ENCODE peak calls at places on chromosomes 4 and X, in five cellular contexts. One of them, this sample, is unnamed.

GRCh38 chr4:106287353-106287969 is 28.5 kb downstream of the TBCK start:
- DNase-seq in H1: no peak
- DNase-seq in HepG2: peak
- DNase-seq in GM12878: no peak
- DNase-seq in A549: peak
- DNase-seq in this sample: no peak

GRCh38 chr4:128675083-128675482 is 134.4 kb upstream of the JADE1 start:
- DNase-seq in H1: no peak
- DNase-seq in HepG2: no peak
- DNase-seq in GM12878: peak
- DNase-seq in A549: no peak
- DNase-seq in this sample: no peak

GRCh38 chrX:101759000-101759399 is 99.3 kb upstream of the ARMCX2 start:
- DNase-seq in H1: peak
- DNase-seq in HepG2: peak
- DNase-seq in GM12878: no peak
- DNase-seq in A549: peak
- DNase-seq in this sample: peak

GRCh38 chrX:17464196-17464595 is 89.2 kb downstream of the NHS start:
- DNase-seq in H1: no peak
- DNase-seq in HepG2: no peak
- DNase-seq in GM12878: no peak
- DNase-seq in A549: peak
- DNase-seq in this sample: no peak

GRCh38 chr4:86036729-86037128 is 323.1 kb downstream of the MAPK10 start:
- DNase-seq in H1: no peak
- DNase-seq in HepG2: no peak
- DNase-seq in GM12878: no peak
- DNase-seq in A549: no peak
- DNase-seq in this sample: no peak

GRCh38 chrX:54066841-54067240 is 22.6 kb upstream of the PHF8 start:
- DNase-seq in H1: no peak
- DNase-seq in HepG2: no peak
- DNase-seq in GM12878: no peak
- DNase-seq in A549: no peak
- DNase-seq in this sample: no peak

GRCh38 chrX:3520987-3521875 is 174.8 kb upstream of the MXRA5 start:
- DNase-seq in H1: no peak
- DNase-seq in HepG2: no peak
- DNase-seq in GM12878: no peak
- DNase-seq in A549: no peak
- DNase-seq in this sample: no peak

GRCh38 chr4:25767877-25768475 is 94.8 kb downstream of the SEL1L3 start:
- DNase-seq in H1: peak
- DNase-seq in HepG2: peak
- DNase-seq in GM12878: no peak
- DNase-seq in A549: peak
- DNase-seq in this sample: peak

GRCh38 chr4:10173754-10174749 is 57.5 kb upstream of the WDR1 start:
- DNase-seq in H1: no peak
- DNase-seq in HepG2: no peak
- DNase-seq in GM12878: no peak
- DNase-seq in A549: no peak
- DNase-seq in this sample: no peak

GRCh38 chr4:73388887-73389286 is 15.2 kb upstream of the ALB start:
- DNase-seq in H1: no peak
- DNase-seq in HepG2: peak
- DNase-seq in GM12878: no peak
- DNase-seq in A549: no peak
- DNase-seq in this sample: no peak

GRCh38 chrX:109719262-109719661 is 13.8 kb downstream of the ACSL4 start:
- DNase-seq in H1: no peak
- DNase-seq in HepG2: no peak
- DNase-seq in GM12878: no peak
- DNase-seq in A549: no peak
- DNase-seq in this sample: no peak

GRCh38 chr4:159077702-159078495 is 25.0 kb upstream of the RAPGEF2 start:
- DNase-seq in H1: no peak
- DNase-seq in HepG2: peak
- DNase-seq in GM12878: peak
- DNase-seq in A549: no peak
- DNase-seq in this sample: no peak

GRCh38 chr4:118740869-118741268 is 55.7 kb downstream of the METTL14 start:
- DNase-seq in H1: no peak
- DNase-seq in HepG2: no peak
- DNase-seq in GM12878: no peak
- DNase-seq in A549: no peak
- DNase-seq in this sample: no peak

GRCh38 chrX:126027229-126027628 is 138.9 kb downstream of the DCAF12L2 start:
- DNase-seq in H1: no peak
- DNase-seq in HepG2: no peak
- DNase-seq in GM12878: no peak
- DNase-seq in A549: no peak
- DNase-seq in this sample: no peak

GRCh38 chr4:112944006-112944405 is 105.4 kb upstream of the ANK2 start:
- DNase-seq in H1: no peak
- DNase-seq in HepG2: no peak
- DNase-seq in GM12878: no peak
- DNase-seq in A549: no peak
- DNase-seq in this sample: no peak

GRCh38 chrX:35665311-35665710 is 132.8 kb upstream of the MAGEB16 start:
- DNase-seq in H1: no peak
- DNase-seq in HepG2: no peak
- DNase-seq in GM12878: no peak
- DNase-seq in A549: no peak
- DNase-seq in this sample: no peak

GRCh38 chr4:73433140-73433539 is 2.9 kb upstream of the AFP start:
- DNase-seq in H1: no peak
- DNase-seq in HepG2: no peak
- DNase-seq in GM12878: no peak
- DNase-seq in A549: no peak
- DNase-seq in this sample: no peak

GRCh38 chr4:141548791-141549190 is 87.6 kb upstream of the IL15 start:
- DNase-seq in H1: no peak
- DNase-seq in HepG2: no peak
- DNase-seq in GM12878: no peak
- DNase-seq in A549: no peak
- DNase-seq in this sample: no peak

GRCh38 chrX:119181491-119181890 is 53.9 kb upstream of the KIAA1210 start:
- DNase-seq in H1: no peak
- DNase-seq in HepG2: peak
- DNase-seq in GM12878: no peak
- DNase-seq in A549: peak
- DNase-seq in this sample: no peak

GRCh38 chr4:68906238-68907137 is 45.1 kb downstream of the UGT2A3 start:
- DNase-seq in H1: no peak
- DNase-seq in HepG2: no peak
- DNase-seq in GM12878: no peak
- DNase-seq in A549: no peak
- DNase-seq in this sample: no peak

GRCh38 chr4:128604840-128605239 is 204.7 kb upstream of the JADE1 start:
- DNase-seq in H1: no peak
- DNase-seq in HepG2: no peak
- DNase-seq in GM12878: no peak
- DNase-seq in A549: no peak
- DNase-seq in this sample: no peak

GRCh38 chr4:118776166-118776954 is 59.6 kb downstream of the SEC24D start:
- DNase-seq in H1: no peak
- DNase-seq in HepG2: no peak
- DNase-seq in GM12878: no peak
- DNase-seq in A549: no peak
- DNase-seq in this sample: no peak

GRCh38 chrX:63686878-63687714 is 97.9 kb downstream of the ARHGEF9 start:
- DNase-seq in H1: peak
- DNase-seq in HepG2: peak
- DNase-seq in GM12878: peak
- DNase-seq in A549: peak
- DNase-seq in this sample: peak

GRCh38 chr4:181998588-181998987 is 244.6 kb upstream of the TENM3 start:
- DNase-seq in H1: no peak
- DNase-seq in HepG2: no peak
- DNase-seq in GM12878: no peak
- DNase-seq in A549: no peak
- DNase-seq in this sample: no peak

GRCh38 chr4:141307241-141307689 is 86.6 kb downstream of the ZNF330 start:
- DNase-seq in H1: no peak
- DNase-seq in HepG2: peak
- DNase-seq in GM12878: peak
- DNase-seq in A549: peak
- DNase-seq in this sample: peak

GRCh38 chr4:158129649-158130048 is 43.2 kb downstream of the GASK1B start:
- DNase-seq in H1: no peak
- DNase-seq in HepG2: no peak
- DNase-seq in GM12878: no peak
- DNase-seq in A549: no peak
- DNase-seq in this sample: no peak

GRCh38 chr4:137705171-137705783 is 173.0 kb upstream of the PCDH18 start:
- DNase-seq in H1: no peak
- DNase-seq in HepG2: no peak
- DNase-seq in GM12878: no peak
- DNase-seq in A549: no peak
- DNase-seq in this sample: no peak

GRCh38 chr4:5212255-5213032 is 161.2 kb downstream of the STK32B start:
- DNase-seq in H1: no peak
- DNase-seq in HepG2: no peak
- DNase-seq in GM12878: no peak
- DNase-seq in A549: no peak
- DNase-seq in this sample: no peak

GRCh38 chr4:87896020-87896621 is 63.4 kb downstream of the MEPE start:
- DNase-seq in H1: peak
- DNase-seq in HepG2: peak
- DNase-seq in GM12878: no peak
- DNase-seq in A549: peak
- DNase-seq in this sample: no peak

GRCh38 chr4:83362492-83363329 is 28.1 kb upstream of the HPSE start:
- DNase-seq in H1: no peak
- DNase-seq in HepG2: peak
- DNase-seq in GM12878: no peak
- DNase-seq in A549: peak
- DNase-seq in this sample: peak

GRCh38 chr4:156280726-156281125 is 327.1 kb upstream of the CTSO start:
- DNase-seq in H1: no peak
- DNase-seq in HepG2: no peak
- DNase-seq in GM12878: no peak
- DNase-seq in A549: no peak
- DNase-seq in this sample: no peak

GRCh38 chrX:34918856-34919255 is 23.7 kb upstream of the FAM47B start:
- DNase-seq in H1: no peak
- DNase-seq in HepG2: peak
- DNase-seq in GM12878: no peak
- DNase-seq in A549: peak
- DNase-seq in this sample: no peak

GRCh38 chr4:111404673-111405072 is 740.6 kb upstream of the FAM241A start:
- DNase-seq in H1: no peak
- DNase-seq in HepG2: no peak
- DNase-seq in GM12878: no peak
- DNase-seq in A549: no peak
- DNase-seq in this sample: no peak

GRCh38 chr4:184824776-184825393 is 883 bp downstream of the ACSL1 start:
- DNase-seq in H1: no peak
- DNase-seq in HepG2: no peak
- DNase-seq in GM12878: no peak
- DNase-seq in A549: no peak
- DNase-seq in this sample: no peak

GRCh38 chrX:39439910-39440733 is 638.9 kb downstream of the MID1IP1 start:
- DNase-seq in H1: no peak
- DNase-seq in HepG2: no peak
- DNase-seq in GM12878: peak
- DNase-seq in A549: no peak
- DNase-seq in this sample: no peak

GRCh38 chr4:75639124-75639695 is 8.9 kb upstream of the CDKL2 start:
- DNase-seq in H1: no peak
- DNase-seq in HepG2: no peak
- DNase-seq in GM12878: no peak
- DNase-seq in A549: no peak
- DNase-seq in this sample: no peak

GRCh38 chrX:23898412-23898959 is 9.3 kb downstream of the APOO start:
- DNase-seq in H1: no peak
- DNase-seq in HepG2: no peak
- DNase-seq in GM12878: no peak
- DNase-seq in A549: peak
- DNase-seq in this sample: no peak

GRCh38 chrX:1281511-1281910 is 12.9 kb downstream of the CSF2RA start:
- DNase-seq in H1: no peak
- DNase-seq in HepG2: no peak
- DNase-seq in GM12878: no peak
- DNase-seq in A549: peak
- DNase-seq in this sample: no peak

GRCh38 chrX:22527302-22527701 is 254.6 kb downstream of the CBLL2 start:
- DNase-seq in H1: no peak
- DNase-seq in HepG2: no peak
- DNase-seq in GM12878: peak
- DNase-seq in A549: no peak
- DNase-seq in this sample: no peak

GRCh38 chrX:22526339-22526738 is 253.6 kb downstream of the CBLL2 start:
- DNase-seq in H1: no peak
- DNase-seq in HepG2: no peak
- DNase-seq in GM12878: peak
- DNase-seq in A549: peak
- DNase-seq in this sample: no peak
- TF ChIP-seq KDM1A in H1: no peak
- TF ChIP-seq KDM1A in HepG2: no peak
- TF ChIP-seq KDM1A in GM12878: no peak
- TF ChIP-seq KDM1A in A549: no peak
- TF ChIP-seq KDM1A in this sample: no peak

DNA sequence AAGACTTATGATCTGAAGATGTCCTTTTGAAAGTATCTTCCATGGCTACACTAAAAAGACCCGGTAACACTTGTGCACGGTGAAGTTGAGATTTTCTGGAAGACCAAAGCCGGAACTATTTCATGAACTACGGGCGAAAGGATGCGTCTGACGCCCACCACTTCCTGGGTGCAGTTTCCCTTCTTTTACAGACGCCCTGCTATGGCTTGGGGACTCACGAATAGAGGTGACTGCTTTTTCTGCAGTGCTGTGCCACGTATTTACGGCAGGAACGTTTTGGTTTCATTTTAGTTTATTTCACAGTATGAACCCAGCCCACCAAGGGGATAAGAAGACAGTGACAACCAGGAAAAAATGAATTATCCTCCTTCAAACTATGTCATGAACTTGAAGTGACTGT is 180.4 kb downstream of the AFAP1 start:
- DNase-seq in H1: no peak
- DNase-seq in HepG2: no peak
- DNase-seq in GM12878: no peak
- DNase-seq in A549: no peak
- DNase-seq in this sample: no peak
- TF ChIP-seq KDM1A in H1: no peak
- TF ChIP-seq KDM1A in HepG2: no peak
- TF ChIP-seq KDM1A in GM12878: no peak
- TF ChIP-seq KDM1A in A549: no peak
- TF ChIP-seq KDM1A in this sample: no peak

GRCh38 chr4:122500852-122501501 is 44.5 kb upstream of the IL2 start:
- DNase-seq in H1: no peak
- DNase-seq in HepG2: no peak
- DNase-seq in GM12878: no peak
- DNase-seq in A549: no peak
- DNase-seq in this sample: no peak
- TF ChIP-seq KDM1A in H1: no peak
- TF ChIP-seq KDM1A in HepG2: no peak
- TF ChIP-seq KDM1A in GM12878: no peak
- TF ChIP-seq KDM1A in A549: no peak
- TF ChIP-seq KDM1A in this sample: no peak

GRCh38 chr4:153704522-153704921 is 20.4 kb downstream of the TLR2 start:
- DNase-seq in H1: no peak
- DNase-seq in HepG2: no peak
- DNase-seq in GM12878: no peak
- DNase-seq in A549: no peak
- DNase-seq in this sample: no peak
- TF ChIP-seq KDM1A in H1: no peak
- TF ChIP-seq KDM1A in HepG2: no peak
- TF ChIP-seq KDM1A in GM12878: no peak
- TF ChIP-seq KDM1A in A549: no peak
- TF ChIP-seq KDM1A in this sample: no peak